ENCODE peak calls at places on chromosomes 11 and 22, in four cellular contexts. D is sigmoid colon, X is HepG2, W is stomach. N is an unnamed sample.

GRCh38 chr11:64305691-64306562 is 603 bp downstream of the ESRRA start:
- DNase-seq in X (peak), D (peak), W (peak), N (no peak)

GRCh38 chr11:1301220-1302000 is 8.0 kb downstream of the TOLLIP start:
- DNase-seq in D (no peak), W (peak), X (no peak), N (no peak)

GRCh38 chr22:27207907-27208306 is 550.5 kb downstream of the MIAT start:
- DNase-seq in X (no peak), D (no peak), W (no peak), N (no peak)

GRCh38 chr11:31798057-31799035 is 12.8 kb downstream of the PAX6 start:
- DNase-seq in W (no peak), D (no peak), X (no peak), N (peak)

GRCh38 chr22:23205330-23205729 is 25.0 kb downstream of the BCR start:
- DNase-seq in W (no peak), D (no peak), X (no peak), N (no peak)

GRCh38 chr22:37765498-37765897 is 42.2 kb upstream of the GCAT start:
- DNase-seq in D (no peak), X (no peak), W (no peak), N (no peak)

GRCh38 chr11:27231519-27231918 is 131.5 kb downstream of the CCDC34 start:
- DNase-seq in W (no peak), X (no peak), D (no peak), N (no peak)

GRCh38 chr11:64853709-64854108 is 9.3 kb upstream of the CDC42BPG start:
- DNase-seq in W (no peak), X (no peak), D (no peak), N (no peak)

GRCh38 chr11:132062541-132062940 is 692.1 kb downstream of the NTM start:
- DNase-seq in D (no peak), X (no peak), W (no peak), N (no peak)

GRCh38 chr11:88411265-88411664 is 73.7 kb upstream of the CTSC start:
- DNase-seq in D (no peak), W (no peak), X (no peak), N (no peak)

GRCh38 chr11:24635588-24636290 is 138.9 kb downstream of the LUZP2 start:
- DNase-seq in W (no peak), D (no peak), X (no peak), N (no peak)

GRCh38 chr11:86671386-86672006 is 920 bp downstream of the ME3 start:
- DNase-seq in X (no peak), W (peak), D (peak), N (peak)

GRCh38 chr22:21849489-21849888 is 18.0 kb downstream of the MAPK1 start:
- DNase-seq in D (no peak), X (no peak), W (no peak), N (no peak)

GRCh38 chr11:64453466-64453865 is 94.5 kb downstream of the RPS6KA4 start:
- DNase-seq in W (no peak), X (no peak), D (peak), N (no peak)

GRCh38 chr22:24106385-24107381 is 74.6 kb upstream of the SUSD2 start:
- DNase-seq in X (no peak), W (no peak), D (no peak), N (no peak)

GRCh38 chr11:133107753-133108152 is 424.5 kb downstream of the OPCML start:
- DNase-seq in D (no peak), W (no peak), X (no peak), N (no peak)

GRCh38 chr11:4103269-4103668 is 8.7 kb downstream of the RRM1 start:
- DNase-seq in D (no peak), X (no peak), W (no peak), N (no peak)

GRCh38 chr11:100984668-100985067 is 144.9 kb downstream of the PGR start:
- DNase-seq in D (no peak), X (no peak), W (no peak), N (no peak)

GRCh38 chr11:59267196-59267595 is 54.5 kb upstream of the MPEG1 start:
- DNase-seq in D (no peak), W (no peak), X (no peak), N (peak)

GRCh38 chr11:47247502-47247901 is 1.1 kb downstream of the ACP2 start:
- DNase-seq in W (no peak), X (no peak), D (no peak), N (no peak)

GRCh38 chr11:15969701-15970329 is 386.5 kb downstream of the SOX6 start:
- DNase-seq in W (no peak), X (no peak), D (no peak), N (no peak)

DNA sequence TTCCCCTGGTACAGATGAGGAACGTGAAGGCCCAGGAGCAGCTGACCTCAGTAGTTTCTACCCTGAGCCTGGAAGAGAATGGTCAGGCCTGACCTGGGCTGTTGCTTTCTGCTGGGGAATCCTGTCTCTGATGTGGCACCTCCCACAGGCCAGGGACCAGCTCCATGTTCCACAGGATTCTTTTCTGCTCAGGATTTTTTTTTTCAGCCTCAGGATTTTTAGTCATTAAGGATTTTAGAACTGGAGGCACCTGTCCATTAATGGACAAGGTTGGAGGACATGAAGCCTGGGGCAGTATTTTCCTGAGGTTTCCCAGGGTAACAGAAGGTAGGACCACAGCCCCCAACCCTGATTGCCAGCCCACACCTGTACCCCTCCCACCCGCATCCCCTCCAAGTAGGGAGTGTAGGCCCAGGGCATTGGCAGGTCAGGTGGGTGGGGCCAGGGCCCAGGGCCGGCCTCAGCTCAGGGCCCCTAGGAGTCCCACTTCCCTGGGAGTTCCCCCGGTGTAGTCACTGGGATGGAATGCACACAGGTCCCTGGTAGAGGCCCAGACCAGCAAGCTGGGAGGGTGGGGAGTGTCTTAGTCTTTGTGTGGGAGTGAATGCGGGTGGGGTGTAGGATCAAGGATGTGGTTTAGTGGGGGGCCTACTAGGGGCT is 16.1 kb downstream of the BIK start:
- DNase-seq in X (peak), D (no peak), W (peak), N (no peak)
- H3K4me3 ChIP-seq in X (no peak), D (no peak), W (no peak), N (no peak)

GRCh38 chr11:69512136-69512535 is 30.7 kb downstream of the LINC01488 start:
- DNase-seq in D (no peak), W (no peak), X (no peak), N (no peak)

GRCh38 chr11:69512790-69513189 is 31.3 kb downstream of the LINC01488 start:
- DNase-seq in X (no peak), W (no peak), D (no peak), N (no peak)

GRCh38 chr11:69513196-69513595 is 31.7 kb downstream of the LINC01488 start:
- DNase-seq in W (no peak), X (no peak), D (peak), N (no peak)

GRCh38 chr11:69514771-69515170 is 33.3 kb downstream of the LINC01488 start:
- DNase-seq in X (no peak), D (peak), W (no peak), N (no peak)

GRCh38 chr11:69513663-69514062 is 32.2 kb downstream of the LINC01488 start:
- DNase-seq in X (no peak), D (peak), W (no peak), N (no peak)
- TF ChIP-seq POLR2AphosphoS5 in X (no peak), D (no peak), W (no peak), N (no peak)

GRCh38 chr11:62787005-62787759 is at the start of gene TMEM179B:
- DNase-seq in W (peak), X (peak), D (peak), N (peak)
- TF ChIP-seq POLR2A in W (peak), X (peak), D (peak), N (peak)

GRCh38 chr11:61023086-61024035 is 51.9 kb downstream of the CD6 start:
- DNase-seq in X (no peak), D (peak), W (peak), N (no peak)
- H3K4me3 ChIP-seq in X (no peak), D (no peak), W (no peak), N (no peak)

DNA sequence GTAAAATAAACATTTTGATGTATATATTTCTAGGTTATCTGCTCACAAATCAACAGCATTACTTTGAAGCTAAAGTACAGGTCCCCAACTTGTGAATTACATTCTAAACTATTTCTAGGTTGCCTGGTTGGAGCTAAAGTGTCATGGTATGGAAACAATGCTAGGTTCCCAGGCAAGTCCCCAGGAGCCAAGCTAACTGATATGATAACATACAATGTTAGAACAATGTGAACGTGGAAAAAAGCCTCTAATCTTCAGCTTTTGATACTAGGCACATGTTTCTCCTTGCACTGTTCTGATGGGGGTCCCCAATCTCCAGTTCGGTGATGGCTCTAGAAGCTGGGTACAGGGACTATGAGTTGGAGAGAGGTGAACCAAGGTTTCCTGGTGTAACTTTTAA is 109.8 kb downstream of the ARL14EP start:
- DNase-seq in W (no peak), D (no peak), X (no peak), N (no peak)
- TF ChIP-seq POLR2AphosphoS5 in W (no peak), D (no peak), X (no peak), N (no peak)

DNA sequence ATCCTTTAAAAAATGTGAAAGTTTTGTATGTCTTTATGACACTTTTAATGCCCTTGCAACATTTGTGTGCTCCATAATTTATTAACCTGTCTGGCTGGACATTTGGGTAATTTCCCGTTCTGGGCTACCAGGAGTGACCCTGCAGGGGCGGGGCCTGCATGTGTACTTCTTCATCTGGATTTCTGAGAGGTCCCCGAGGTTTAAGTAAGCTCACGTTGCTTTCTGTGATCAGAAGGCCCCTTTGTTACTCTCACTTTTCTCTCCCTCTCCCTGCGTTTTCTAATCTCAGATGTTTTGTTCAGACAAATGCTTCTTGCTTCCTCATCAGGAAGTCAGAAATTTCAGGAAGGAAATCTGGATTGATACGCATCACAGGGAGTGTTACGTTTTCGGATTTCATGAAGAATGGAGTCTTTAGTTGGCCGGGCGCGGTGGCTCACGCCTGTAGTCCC is 78.9 kb upstream of the CRYBB3 start:
- DNase-seq in X (peak), D (no peak), W (peak), N (no peak)
- TF ChIP-seq POLR2A in X (no peak), D (no peak), W (no peak), N (no peak)

GRCh38 chr11:117009905-117010605 is 88.2 kb downstream of the SIK3 start:
- DNase-seq in W (no peak), D (no peak), X (no peak), N (no peak)
- H3K4me3 ChIP-seq in W (no peak), D (no peak), X (no peak), N (no peak)

GRCh38 chr11:119694334-119694733 is 34.7 kb downstream of the NECTIN1 start:
- DNase-seq in W (peak), D (no peak), X (peak), N (no peak)
- TF ChIP-seq POLR2AphosphoS5 in W (no peak), D (no peak), X (no peak), N (no peak)

GRCh38 chr11:67389477-67389876 is 2.3 kb upstream of the RAD9A start:
- DNase-seq in W (peak), X (peak), D (no peak), N (no peak)

GRCh38 chr11:67390947-67391303 is 861 bp upstream of the RAD9A start:
- DNase-seq in W (no peak), D (no peak), X (no peak), N (no peak)

GRCh38 chr11:67392182-67392715 is 463 bp downstream of the RAD9A start:
- DNase-seq in X (no peak), D (no peak), W (no peak), N (no peak)

GRCh38 chr11:67393437-67393836 is 1.7 kb downstream of the RAD9A start:
- DNase-seq in W (no peak), D (no peak), X (no peak), N (no peak)

GRCh38 chr11:67391304-67392181 is at the start of gene RAD9A:
- DNase-seq in D (peak), X (peak), W (peak), N (peak)
- TF ChIP-seq POLR2A in D (peak), X (peak), W (no peak), N (peak)

DNA sequence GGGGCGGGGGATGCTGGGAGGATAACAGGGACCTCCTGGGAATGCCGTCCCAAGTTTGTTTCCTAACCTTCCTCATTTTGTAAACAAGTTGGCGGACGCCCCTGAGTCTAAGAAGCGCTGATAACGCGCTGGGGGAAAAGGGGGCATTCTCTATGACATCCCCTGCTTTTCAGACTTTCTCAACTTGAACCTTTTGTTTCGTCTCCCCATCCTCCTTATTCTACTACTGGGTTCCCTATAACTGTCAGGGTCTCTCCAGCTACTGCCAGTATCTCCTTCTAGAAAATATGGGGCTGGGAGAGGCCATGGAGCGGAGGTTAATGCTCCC is 654 bp downstream of the TMEM86A start:
- DNase-seq in W (no peak), X (no peak), D (no peak), N (peak)
- H3K4me3 ChIP-seq in W (peak), X (peak), D (peak), N (peak)